ENCODE peak calls at places on chromosomes 7 and 10, in five cellular contexts. One of them, this sample, is unnamed. For H3K9me3, the result is how much of the 10 kb centered on the place peaks cover.

GRCh38 chr7:29040570-29040906 is 82.4 kb upstream of the TRIL start:
- DNase-seq in heart right ventricle: no peak
- DNase-seq in PC-3: no peak
- DNase-seq in left ventricle myocardium inferior: no peak
- DNase-seq in neural progenitor cell: no peak
- DNase-seq in this sample: no peak

GRCh38 chr10:49037187-49037586 is 78.1 kb downstream of the VSTM4 start:
- DNase-seq in left ventricle myocardium inferior: no peak
- DNase-seq in PC-3: peak
- DNase-seq in heart right ventricle: no peak
- DNase-seq in neural progenitor cell: no peak
- DNase-seq in this sample: no peak

GRCh38 chr10:87760195-87760905 is 57.7 kb downstream of the ATAD1 start:
- DNase-seq in PC-3: no peak
- DNase-seq in left ventricle myocardium inferior: no peak
- DNase-seq in neural progenitor cell: no peak
- DNase-seq in heart right ventricle: no peak
- DNase-seq in this sample: no peak

GRCh38 chr7:91941450-91941849 is 788 bp downstream of the AKAP9 start:
- DNase-seq in left ventricle myocardium inferior: peak
- DNase-seq in PC-3: peak
- DNase-seq in neural progenitor cell: peak
- DNase-seq in heart right ventricle: peak
- DNase-seq in this sample: no peak

GRCh38 chr10:95352684-95353083 is 61.9 kb upstream of the PDLIM1 start:
- DNase-seq in PC-3: no peak
- DNase-seq in neural progenitor cell: no peak
- DNase-seq in heart right ventricle: no peak
- DNase-seq in left ventricle myocardium inferior: no peak
- DNase-seq in this sample: no peak

GRCh38 chr7:63071396-63071795 is 927.3 kb upstream of the ZNF722 start:
- DNase-seq in heart right ventricle: no peak
- DNase-seq in neural progenitor cell: no peak
- DNase-seq in PC-3: no peak
- DNase-seq in left ventricle myocardium inferior: no peak
- DNase-seq in this sample: no peak

GRCh38 chr10:92848037-92848440 is 281 bp upstream of the EXOC6 start:
- DNase-seq in heart right ventricle: no peak
- DNase-seq in neural progenitor cell: no peak
- DNase-seq in left ventricle myocardium inferior: no peak
- DNase-seq in PC-3: no peak
- DNase-seq in this sample: no peak

GRCh38 chr10:72794260-72794659 is 99.3 kb upstream of the OIT3 start:
- DNase-seq in PC-3: peak
- DNase-seq in left ventricle myocardium inferior: no peak
- DNase-seq in neural progenitor cell: no peak
- DNase-seq in heart right ventricle: no peak
- DNase-seq in this sample: no peak

GRCh38 chr7:149723795-149724495 is 49.4 kb downstream of the ZNF467 start:
- DNase-seq in PC-3: no peak
- DNase-seq in left ventricle myocardium inferior: no peak
- DNase-seq in neural progenitor cell: no peak
- DNase-seq in heart right ventricle: no peak
- DNase-seq in this sample: no peak

DNA sequence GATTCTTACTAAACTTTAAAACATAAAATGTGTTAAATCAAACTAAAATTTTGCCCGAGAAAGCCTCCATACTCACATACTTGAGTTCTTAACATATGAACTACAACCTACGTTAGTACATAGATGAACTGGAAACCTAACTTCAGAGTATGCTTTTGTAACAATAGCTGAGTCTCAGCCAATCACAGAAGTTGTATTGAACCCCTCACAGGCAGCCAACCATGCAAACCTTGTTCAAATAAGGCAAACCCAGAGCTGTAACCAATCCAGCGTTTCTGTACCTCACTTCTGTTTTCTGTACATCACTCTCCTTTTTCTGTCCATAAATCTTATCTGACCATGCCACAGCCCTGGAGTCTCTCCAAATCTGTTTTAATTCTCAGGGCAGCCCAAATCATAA is 157.3 kb upstream of the COL1A2 start:
- DNase-seq in left ventricle myocardium inferior: no peak
- DNase-seq in PC-3: no peak
- DNase-seq in neural progenitor cell: peak
- DNase-seq in heart right ventricle: no peak
- DNase-seq in this sample: no peak
- TF ChIP-seq CTCF in left ventricle myocardium inferior: no peak
- TF ChIP-seq CTCF in PC-3: no peak
- TF ChIP-seq CTCF in neural progenitor cell: no peak
- TF ChIP-seq CTCF in heart right ventricle: no peak
- TF ChIP-seq CTCF in this sample: no peak

DNA sequence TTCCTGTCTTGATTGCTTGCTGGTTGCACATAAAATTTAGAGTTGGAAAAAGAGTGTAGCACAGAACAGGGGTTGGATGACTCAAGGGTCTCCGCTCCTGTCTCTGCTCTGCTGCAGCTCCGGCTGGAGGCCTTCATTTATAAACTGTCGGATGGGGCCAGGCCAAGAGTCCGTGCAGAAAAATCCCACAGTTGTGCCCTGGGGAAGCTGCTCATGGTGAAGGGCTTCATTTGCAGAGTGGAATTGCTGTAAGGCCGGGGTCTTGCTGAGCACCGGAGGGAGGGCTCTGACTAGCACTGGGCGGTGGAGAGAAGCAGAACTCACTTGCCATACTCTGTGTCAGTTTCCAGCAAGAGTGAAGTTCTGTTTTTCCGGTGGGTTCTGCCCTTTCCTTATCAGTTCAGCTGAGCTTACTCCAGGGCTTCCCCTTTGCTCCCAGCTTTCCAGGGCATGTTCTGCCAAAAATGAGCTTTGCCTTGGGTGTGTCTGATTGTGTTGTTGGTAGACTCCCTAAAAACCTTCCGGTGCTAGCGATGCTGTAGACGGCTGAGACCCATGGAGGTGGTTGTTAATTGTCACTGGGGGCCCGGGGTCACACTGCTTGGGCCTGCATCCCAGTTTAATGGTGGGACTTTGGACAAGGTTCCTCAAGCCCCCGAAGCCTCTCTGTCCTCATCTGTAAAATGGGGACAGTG is 67.2 kb downstream of the CAMK1D start:
- DNase-seq in left ventricle myocardium inferior: no peak
- DNase-seq in neural progenitor cell: no peak
- DNase-seq in heart right ventricle: no peak
- DNase-seq in PC-3: no peak
- DNase-seq in this sample: no peak
- H3K4me3 ChIP-seq in left ventricle myocardium inferior: no peak
- H3K4me3 ChIP-seq in neural progenitor cell: no peak
- H3K4me3 ChIP-seq in heart right ventricle: no peak
- H3K4me3 ChIP-seq in PC-3: no peak
- H3K4me3 ChIP-seq in this sample: no peak

DNA sequence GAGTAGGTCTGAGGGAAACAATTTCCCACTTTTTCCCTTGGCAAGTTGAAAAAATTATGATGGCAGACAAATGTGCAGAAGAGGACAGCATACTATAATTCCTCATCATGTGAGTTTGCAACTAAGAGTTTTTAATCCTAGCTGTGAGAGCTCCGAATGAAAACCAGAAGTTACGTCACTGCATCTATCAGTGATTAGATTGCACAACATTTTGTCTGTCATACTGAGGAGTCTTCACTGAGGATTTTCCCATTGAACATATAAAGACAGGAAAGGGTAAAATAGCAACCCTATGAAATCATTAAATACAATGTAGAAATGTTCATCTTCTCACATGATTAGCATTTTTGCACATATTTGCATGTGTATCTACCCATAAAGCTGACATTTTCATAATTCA is 45.8 kb downstream of the ZNF736 start:
- DNase-seq in PC-3: no peak
- DNase-seq in heart right ventricle: no peak
- DNase-seq in left ventricle myocardium inferior: no peak
- DNase-seq in neural progenitor cell: no peak
- DNase-seq in this sample: no peak
- H3K9me3 ChIP-seq in PC-3: under half
- H3K9me3 ChIP-seq in heart right ventricle: under half
- H3K9me3 ChIP-seq in left ventricle myocardium inferior: half or more
- H3K9me3 ChIP-seq in neural progenitor cell: under half
- H3K9me3 ChIP-seq in this sample: under half

GRCh38 chr10:102112210-102112817 is 7.9 kb downstream of the LDB1 start:
- DNase-seq in neural progenitor cell: peak
- DNase-seq in left ventricle myocardium inferior: no peak
- DNase-seq in PC-3: no peak
- DNase-seq in heart right ventricle: no peak
- DNase-seq in this sample: no peak
- TF ChIP-seq CTCF in neural progenitor cell: peak
- TF ChIP-seq CTCF in left ventricle myocardium inferior: no peak
- TF ChIP-seq CTCF in PC-3: no peak
- TF ChIP-seq CTCF in heart right ventricle: no peak
- TF ChIP-seq CTCF in this sample: no peak

GRCh38 chr10:43202224-43202656 is 64.0 kb downstream of the CSGALNACT2 start:
- DNase-seq in PC-3: no peak
- DNase-seq in left ventricle myocardium inferior: no peak
- DNase-seq in neural progenitor cell: peak
- DNase-seq in heart right ventricle: no peak
- DNase-seq in this sample: peak
- H3K4me3 ChIP-seq in PC-3: no peak
- H3K4me3 ChIP-seq in left ventricle myocardium inferior: peak
- H3K4me3 ChIP-seq in neural progenitor cell: peak
- H3K4me3 ChIP-seq in heart right ventricle: peak
- H3K4me3 ChIP-seq in this sample: peak

DNA sequence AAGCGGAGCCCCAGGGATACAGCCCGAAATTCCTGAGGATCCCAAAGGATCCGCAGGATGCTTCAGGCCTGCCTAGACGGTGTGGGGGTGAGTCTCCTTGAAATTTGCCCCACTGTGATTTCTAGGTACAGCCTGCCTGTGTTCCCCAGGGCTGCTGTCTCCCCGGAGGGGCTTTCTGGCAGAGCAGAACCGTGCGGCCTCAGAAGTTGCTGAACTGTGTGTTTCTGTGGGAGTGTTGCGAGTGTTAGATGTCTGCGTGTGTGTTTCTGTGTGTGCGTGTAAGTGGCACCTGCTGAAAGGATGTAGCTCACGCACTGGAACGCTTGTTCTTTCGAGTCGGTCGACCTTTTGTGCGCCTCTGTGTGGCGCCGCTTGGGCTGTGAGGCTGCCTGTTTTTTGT is 27.8 kb upstream of the ZNF273 start:
- DNase-seq in PC-3: no peak
- DNase-seq in neural progenitor cell: no peak
- DNase-seq in heart right ventricle: no peak
- DNase-seq in left ventricle myocardium inferior: no peak
- DNase-seq in this sample: no peak
- H3K9me3 ChIP-seq in PC-3: under half
- H3K9me3 ChIP-seq in neural progenitor cell: under half
- H3K9me3 ChIP-seq in heart right ventricle: under half
- H3K9me3 ChIP-seq in left ventricle myocardium inferior: under half
- H3K9me3 ChIP-seq in this sample: under half

GRCh38 chr7:37518266-37518665 is 69.6 kb upstream of the ELMO1 start:
- DNase-seq in neural progenitor cell: no peak
- DNase-seq in heart right ventricle: no peak
- DNase-seq in PC-3: no peak
- DNase-seq in left ventricle myocardium inferior: no peak
- DNase-seq in this sample: no peak

GRCh38 chr7:37511852-37512377 is 63.3 kb upstream of the ELMO1 start:
- DNase-seq in left ventricle myocardium inferior: no peak
- DNase-seq in neural progenitor cell: no peak
- DNase-seq in heart right ventricle: no peak
- DNase-seq in PC-3: no peak
- DNase-seq in this sample: no peak

GRCh38 chr7:37514520-37514919 is 65.9 kb upstream of the ELMO1 start:
- DNase-seq in heart right ventricle: no peak
- DNase-seq in PC-3: no peak
- DNase-seq in neural progenitor cell: no peak
- DNase-seq in left ventricle myocardium inferior: no peak
- DNase-seq in this sample: no peak

GRCh38 chr7:37516610-37517108 is 68.0 kb upstream of the ELMO1 start:
- DNase-seq in heart right ventricle: no peak
- DNase-seq in left ventricle myocardium inferior: no peak
- DNase-seq in PC-3: no peak
- DNase-seq in neural progenitor cell: no peak
- DNase-seq in this sample: no peak
- TF ChIP-seq CTCF in heart right ventricle: no peak
- TF ChIP-seq CTCF in left ventricle myocardium inferior: no peak
- TF ChIP-seq CTCF in PC-3: no peak
- TF ChIP-seq CTCF in neural progenitor cell: no peak
- TF ChIP-seq CTCF in this sample: no peak

GRCh38 chr7:332646-333398 is 42.9 kb downstream of the FOXL3 start:
- DNase-seq in neural progenitor cell: peak
- DNase-seq in PC-3: peak
- DNase-seq in heart right ventricle: peak
- DNase-seq in left ventricle myocardium inferior: peak
- DNase-seq in this sample: peak
- H3K4me3 ChIP-seq in neural progenitor cell: peak
- H3K4me3 ChIP-seq in PC-3: peak
- H3K4me3 ChIP-seq in heart right ventricle: peak
- H3K4me3 ChIP-seq in left ventricle myocardium inferior: peak
- H3K4me3 ChIP-seq in this sample: peak

GRCh38 chr10:32256613-32257437 is 90.1 kb downstream of the EPC1 start:
- DNase-seq in heart right ventricle: peak
- DNase-seq in neural progenitor cell: peak
- DNase-seq in left ventricle myocardium inferior: peak
- DNase-seq in PC-3: peak
- DNase-seq in this sample: peak
- H3K9me3 ChIP-seq in heart right ventricle: under half
- H3K9me3 ChIP-seq in neural progenitor cell: under half
- H3K9me3 ChIP-seq in left ventricle myocardium inferior: under half
- H3K9me3 ChIP-seq in PC-3: under half
- H3K9me3 ChIP-seq in this sample: under half